ENCODE peak calls at places on chromosomes 3 and 15, in five cellular contexts. Z, N, C, J and U are unnamed samples. For H3K27me3, the result is how much of the 10 kb centered on the place peaks cover.

GRCh38 chr3:9826815-9827574 is 16.8 kb downstream of the RPUSD3 start:
- DNase-seq in N (no peak), Z (no peak), J (no peak), C (no peak), U (no peak)

GRCh38 chr3:172298247-172298646 is 150.0 kb downstream of the GHSR start:
- DNase-seq in J (no peak), C (no peak), N (no peak), Z (no peak), U (no peak)

GRCh38 chr15:86193716-86194408 is 114.2 kb downstream of the AGBL1 start:
- DNase-seq in J (no peak), N (no peak), Z (no peak), C (no peak), U (no peak)

GRCh38 chr15:69434236-69434635 is 18.4 kb upstream of the RPLP1 start:
- DNase-seq in J (no peak), Z (no peak), N (no peak), C (no peak), U (no peak)

GRCh38 chr3:190558796-190559195 is 44.9 kb downstream of the IL1RAP start:
- DNase-seq in N (no peak), Z (no peak), J (no peak), C (no peak), U (no peak)

GRCh38 chr15:55884223-55884622 is 109.2 kb downstream of the NEDD4 start:
- DNase-seq in Z (no peak), N (peak), C (no peak), J (no peak), U (no peak)

GRCh38 chr3:107690522-107691138 is 167.9 kb downstream of the BBX start:
- DNase-seq in J (no peak), Z (no peak), C (no peak), N (peak), U (no peak)

GRCh38 chr3:134460965-134461364 is 24.8 kb downstream of the ANAPC13 start:
- DNase-seq in Z (no peak), C (no peak), N (peak), J (no peak), U (peak)

GRCh38 chr3:186643493-186643892 is 3.3 kb downstream of the FETUB start:
- DNase-seq in N (no peak), Z (no peak), C (no peak), J (no peak), U (no peak)

GRCh38 chr3:7728566-7729519 is 772.8 kb upstream of the LMCD1 start:
- DNase-seq in J (no peak), Z (no peak), N (no peak), C (no peak), U (no peak)

GRCh38 chr3:141783632-141784031 is 20.4 kb downstream of the GRK7 start:
- DNase-seq in Z (no peak), J (no peak), N (no peak), C (no peak), U (no peak)

GRCh38 chr3:13401149-13401548 is 19.0 kb downstream of the NUP210 start:
- DNase-seq in C (peak), Z (no peak), J (no peak), N (no peak), U (no peak)

GRCh38 chr3:143121240-143122088 is 1.9 kb downstream of the CHST2 start:
- DNase-seq in C (peak), Z (no peak), N (no peak), J (no peak), U (peak)

GRCh38 chr15:38255690-38256089 is 3.1 kb downstream of the SPRED1 start:
- DNase-seq in N (no peak), Z (no peak), J (no peak), C (no peak), U (no peak)

GRCh38 chr3:13507791-13508339 is 27.8 kb downstream of the HDAC11 start:
- DNase-seq in J (no peak), C (no peak), N (no peak), Z (no peak), U (no peak)

GRCh38 chr3:189529889-189530288 is 101.3 kb upstream of the TP63 start:
- DNase-seq in Z (no peak), J (no peak), C (no peak), N (no peak), U (no peak)

GRCh38 chr3:16186081-16186480 is 11.6 kb downstream of the GALNT15 start:
- DNase-seq in Z (no peak), N (no peak), J (no peak), C (no peak), U (no peak)

GRCh38 chr15:27086800-27087199 is 115.8 kb downstream of the GABRG3 start:
- DNase-seq in N (no peak), Z (no peak), C (no peak), J (no peak), U (no peak)

GRCh38 chr3:185318136-185318535 is 44.8 kb upstream of the MAP3K13 start:
- DNase-seq in C (no peak), J (no peak), N (peak), Z (peak), U (no peak)

GRCh38 chr3:133573629-133574194 is at the start of gene CDV3:
- DNase-seq in J (no peak), C (no peak), Z (no peak), N (no peak), U (no peak)

GRCh38 chr15:40470423-40471104 is at the start of gene CHST14:
- DNase-seq in C (peak), Z (no peak), J (no peak), N (peak), U (no peak)

DNA sequence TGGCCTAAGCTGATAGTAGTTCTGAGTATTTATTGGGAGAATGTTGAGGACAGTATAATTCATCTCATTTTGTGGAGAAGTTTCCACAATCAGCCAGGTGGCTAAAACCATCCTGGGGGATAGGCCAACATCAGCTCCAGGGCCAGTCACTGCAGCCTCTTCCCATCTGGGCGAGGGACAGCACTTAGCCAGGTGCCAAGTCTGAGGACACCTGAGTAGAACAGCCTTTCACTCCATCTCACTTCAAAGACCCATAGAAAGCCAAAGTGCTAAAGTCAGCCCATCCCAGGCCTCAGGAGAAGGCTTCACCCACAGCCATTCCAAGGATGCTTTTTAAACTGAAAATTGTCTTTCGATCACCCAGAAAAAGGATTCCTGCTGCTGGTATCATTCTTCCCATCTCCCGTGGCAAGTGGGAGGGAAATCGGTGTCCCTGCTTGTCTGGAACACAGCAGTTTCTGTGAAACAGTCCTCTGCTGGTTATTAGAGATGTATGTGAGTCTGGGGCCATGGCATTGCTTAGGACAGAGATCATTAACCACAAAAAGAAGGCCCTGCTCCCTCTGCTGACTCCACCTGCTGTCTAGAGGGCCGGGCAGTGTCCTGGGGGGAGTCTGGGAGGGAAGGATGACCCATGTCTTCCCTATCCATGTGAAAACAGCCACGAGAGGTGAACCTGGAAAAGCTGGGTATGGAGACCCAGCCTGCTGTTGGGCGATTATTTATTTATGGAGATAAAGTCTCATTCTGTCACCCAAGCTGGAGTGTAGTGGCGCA is 9.6 kb downstream of the CALML4 start:
- DNase-seq in N (no peak), J (no peak), C (no peak), Z (no peak), U (no peak)
- TF ChIP-seq CTCF in N (no peak), J (no peak), C (no peak), Z (no peak), U (no peak)

GRCh38 chr3:188239577-188239976 is 85.6 kb downstream of the LPP start:
- DNase-seq in J (no peak), C (no peak), N (no peak), Z (no peak), U (no peak)

GRCh38 chr3:188241072-188241471 is 87.1 kb downstream of the LPP start:
- DNase-seq in C (no peak), N (peak), J (no peak), Z (no peak), U (no peak)

GRCh38 chr3:188241883-188242282 is 87.9 kb downstream of the LPP start:
- DNase-seq in Z (no peak), C (no peak), N (no peak), J (no peak), U (no peak)

GRCh38 chr3:188239035-188239434 is 85.1 kb downstream of the LPP start:
- DNase-seq in N (no peak), J (no peak), C (peak), Z (no peak), U (no peak)

GRCh38 chr3:188240189-188240981 is 86.4 kb downstream of the LPP start:
- DNase-seq in J (no peak), N (no peak), C (no peak), Z (no peak), U (no peak)
- H3K4me3 ChIP-seq in J (peak), N (no peak), C (no peak), Z (no peak), U (no peak)

GRCh38 chr3:18447720-18448119 is 22.6 kb upstream of the SATB1 start:
- DNase-seq in C (no peak), J (no peak), Z (no peak), N (no peak), U (no peak)

GRCh38 chr3:18444597-18445420 is 19.7 kb upstream of the SATB1 start:
- DNase-seq in N (no peak), C (peak), J (no peak), Z (no peak), U (no peak)

GRCh38 chr3:18443670-18444596 is 18.8 kb upstream of the SATB1 start:
- DNase-seq in Z (no peak), N (no peak), J (no peak), C (peak), U (no peak)

GRCh38 chr3:18445421-18446066 is 20.4 kb upstream of the SATB1 start:
- DNase-seq in J (no peak), C (peak), Z (no peak), N (no peak), U (no peak)

GRCh38 chr3:18446067-18446793 is 21.1 kb upstream of the SATB1 start:
- DNase-seq in J (no peak), C (no peak), N (no peak), Z (no peak), U (no peak)
- H3K27me3 ChIP-seq in J (under half), C (under half), N (under half), Z (under half), U (under half)

GRCh38 chr3:125684199-125684598 is 88.9 kb upstream of the OSBPL11 start:
- DNase-seq in J (no peak), C (no peak), Z (no peak), N (no peak), U (no peak)
- TF ChIP-seq CTCF in J (no peak), C (no peak), Z (peak), N (peak), U (peak)

GRCh38 chr3:169240786-169241486 is 422.6 kb downstream of the MECOM start:
- DNase-seq in C (no peak), Z (no peak), N (no peak), J (no peak), U (no peak)

GRCh38 chr3:169243122-169243521 is 420.4 kb downstream of the MECOM start:
- DNase-seq in J (no peak), N (peak), C (no peak), Z (no peak), U (no peak)

GRCh38 chr3:169243579-169243978 is 419.9 kb downstream of the MECOM start:
- DNase-seq in Z (no peak), N (no peak), J (no peak), C (no peak), U (no peak)

GRCh38 chr3:169241575-169241927 is 422.0 kb downstream of the MECOM start:
- DNase-seq in C (no peak), Z (no peak), N (peak), J (no peak), U (no peak)

GRCh38 chr3:169241928-169242751 is 421.4 kb downstream of the MECOM start:
- DNase-seq in J (no peak), Z (no peak), N (peak), C (no peak), U (no peak)
- H3K4me3 ChIP-seq in J (peak), Z (peak), N (peak), C (peak), U (peak)

DNA sequence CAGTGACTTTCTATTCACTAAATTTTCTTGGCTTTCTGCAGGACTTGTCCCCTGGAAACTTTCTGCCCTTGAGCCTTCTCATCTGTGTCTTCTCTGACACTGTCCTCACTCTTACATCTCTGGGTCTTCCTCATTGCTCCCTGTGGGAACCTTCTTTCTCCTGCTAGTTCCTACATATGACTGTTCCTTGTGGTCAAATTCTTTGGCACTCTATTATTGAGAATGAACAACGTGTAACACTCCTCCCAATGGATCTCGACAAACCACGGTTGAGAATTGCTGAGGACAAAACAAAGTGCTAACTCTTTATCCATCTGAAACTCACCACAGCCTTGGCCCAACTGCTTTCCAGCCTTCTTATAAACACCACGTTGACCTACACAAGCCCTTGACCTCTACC is 3.5 kb upstream of the FAM81A start:
- DNase-seq in C (no peak), J (no peak), N (no peak), Z (no peak), U (no peak)
- H3K27me3 ChIP-seq in C (under half), J (under half), N (under half), Z (under half), U (under half)

GRCh38 chr3:14884665-14885064 is 62.7 kb upstream of the NR2C2 start:
- DNase-seq in J (no peak), C (peak), Z (no peak), N (no peak), U (no peak)
- TF ChIP-seq CTCF in J (no peak), C (no peak), Z (no peak), N (no peak), U (no peak)

GRCh38 chr3:98982336-98982735 is 80.8 kb upstream of the DCBLD2 start:
- DNase-seq in C (no peak), J (no peak), Z (no peak), N (peak), U (no peak)
- H3K4me3 ChIP-seq in C (no peak), J (no peak), Z (peak), N (peak), U (no peak)